ENCODE peak calls at places on chromosome 5, in four cellular contexts. O, M, C and L are unnamed samples.

GRCh38 chr5:72619251-72619650 is 112.0 kb upstream of the ZNF366 start:
- DNase-seq in C (no peak), O (no peak), M (no peak), L (no peak)

GRCh38 chr5:541148-541887 is 17.1 kb upstream of the SLC9A3 start:
- DNase-seq in O (no peak), C (no peak), M (no peak), L (no peak)

GRCh38 chr5:469752-470483 is 26.9 kb downstream of the EXOC3 start:
- DNase-seq in O (no peak), C (no peak), M (no peak), L (no peak)

GRCh38 chr5:1637639-1638481 is 114.1 kb upstream of the LPCAT1 start:
- DNase-seq in O (no peak), M (no peak), C (no peak), L (no peak)

GRCh38 chr5:66540078-66540477 is 56.1 kb upstream of the MAST4 start:
- DNase-seq in M (peak), O (no peak), C (no peak), L (no peak)

GRCh38 chr5:168782172-168782571 is 203.0 kb upstream of the PANK3 start:
- DNase-seq in M (no peak), O (no peak), C (no peak), L (no peak)

GRCh38 chr5:143428738-143429420 is 25.4 kb upstream of the NR3C1 start:
- DNase-seq in M (no peak), C (no peak), O (no peak), L (no peak)

GRCh38 chr5:150783422-150783928 is 4.9 kb downstream of the SMIM3 start:
- DNase-seq in O (peak), C (no peak), M (peak), L (peak)

GRCh38 chr5:40503438-40503837 is 176.3 kb upstream of the PTGER4 start:
- DNase-seq in C (no peak), O (no peak), M (no peak), L (peak)

GRCh38 chr5:94388773-94389514 is 229.5 kb downstream of the KIAA0825 start:
- DNase-seq in O (no peak), C (no peak), M (no peak), L (no peak)

GRCh38 chr5:132797651-132798050 is 15.5 kb upstream of the SOWAHA start:
- DNase-seq in M (no peak), O (no peak), C (no peak), L (no peak)

GRCh38 chr5:86500947-86501346 is 116.8 kb upstream of the COX7C start:
- DNase-seq in M (no peak), C (no peak), O (peak), L (peak)

GRCh38 chr5:33075731-33076130 is 364.6 kb downstream of the NPR3 start:
- DNase-seq in M (peak), C (no peak), O (no peak), L (no peak)

GRCh38 chr5:65185468-65185867 is 296.3 kb downstream of the ADAMTS6 start:
- DNase-seq in M (peak), C (no peak), O (no peak), L (no peak)

GRCh38 chr5:166768536-166768935 is 1522.9 kb upstream of the WWC1 start:
- DNase-seq in O (no peak), M (no peak), C (no peak), L (no peak)

GRCh38 chr5:136802382-136802781 is 437.0 kb upstream of the TRPC7 start:
- DNase-seq in C (no peak), M (no peak), O (peak), L (peak)

GRCh38 chr5:179203248-179203647 is 142.0 kb downstream of the ADAMTS2 start:
- DNase-seq in O (no peak), C (no peak), M (no peak), L (no peak)

GRCh38 chr5:127601601-127602000 is 47.3 kb upstream of the CTXN3 start:
- DNase-seq in C (no peak), O (no peak), M (no peak), L (no peak)

GRCh38 chr5:174491265-174491664 is 233.1 kb upstream of the MSX2 start:
- DNase-seq in M (no peak), O (no peak), C (no peak), L (no peak)

GRCh38 chr5:158601118-158601517 is 498.6 kb downstream of the EBF1 start:
- DNase-seq in C (no peak), M (no peak), O (no peak), L (no peak)

GRCh38 chr5:175814676-175815075 is 56.7 kb upstream of the CPLX2 start:
- DNase-seq in C (no peak), O (peak), M (peak), L (peak)

GRCh38 chr5:148938535-148938907 is 112.1 kb downstream of the ADRB2 start:
- DNase-seq in M (no peak), C (no peak), O (no peak), L (no peak)

GRCh38 chr5:1564182-1564748 is 40.5 kb upstream of the LPCAT1 start:
- DNase-seq in O (no peak), C (peak), M (peak), L (peak)

GRCh38 chr5:180692426-180692825 is 43.0 kb upstream of the FLT4 start:
- DNase-seq in O (no peak), C (no peak), M (no peak), L (no peak)

GRCh38 chr5:115194671-115195070 is 25.0 kb upstream of the TRIM36 start:
- DNase-seq in O (peak), M (peak), C (peak), L (no peak)

GRCh38 chr5:67059747-67060490 is 136.7 kb downstream of the CD180 start:
- DNase-seq in C (no peak), O (no peak), M (peak), L (peak)

GRCh38 chr5:67792891-67793290 is 422.7 kb upstream of the PIK3R1 start:
- DNase-seq in M (peak), O (no peak), C (no peak), L (no peak)

GRCh38 chr5:38931731-38932130 is 85.9 kb downstream of the OSMR start:
- DNase-seq in O (no peak), M (peak), C (no peak), L (no peak)

GRCh38 chr5:55994998-55995914 is 493 bp upstream of the IL6ST start:
- DNase-seq in C (peak), M (peak), O (peak), L (peak)
- TF ChIP-seq CTCF in C (peak), M (no peak), O (no peak), L (no peak)

DNA sequence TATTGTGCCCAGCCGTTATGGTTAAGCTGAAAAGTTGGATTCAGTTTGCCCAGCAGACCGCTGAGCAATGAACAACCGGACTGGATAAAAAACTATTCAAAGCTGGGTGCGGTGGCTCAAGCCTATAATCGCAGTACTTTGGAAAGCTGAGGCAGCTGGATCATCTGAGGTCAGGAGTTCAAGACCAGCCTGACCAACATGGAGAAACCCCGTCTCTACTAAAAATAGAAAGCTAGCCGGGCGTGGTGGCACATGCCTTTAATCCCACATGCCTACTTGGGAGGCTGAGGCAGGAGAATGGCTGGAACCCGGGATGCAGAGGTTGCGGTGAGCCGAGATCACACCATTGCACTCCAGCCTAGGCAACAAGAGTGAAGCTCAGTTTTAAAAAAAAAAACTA is 318.4 kb downstream of the RAB3C start:
- DNase-seq in C (no peak), O (no peak), M (no peak), L (no peak)
- TF ChIP-seq EZH2 in C (no peak), O (no peak), M (no peak), L (no peak)

GRCh38 chr5:76816110-76816831 is 2.6 kb upstream of the F2RL1 start:
- DNase-seq in C (no peak), O (no peak), M (no peak), L (no peak)
- TF ChIP-seq CTCF in C (no peak), O (no peak), M (no peak), L (no peak)

GRCh38 chr5:53478411-53479044 is 1.9 kb upstream of the FST start:
- DNase-seq in M (peak), O (peak), C (peak), L (peak)
- TF ChIP-seq EZH2 in M (no peak), O (no peak), C (no peak), L (no peak)

DNA sequence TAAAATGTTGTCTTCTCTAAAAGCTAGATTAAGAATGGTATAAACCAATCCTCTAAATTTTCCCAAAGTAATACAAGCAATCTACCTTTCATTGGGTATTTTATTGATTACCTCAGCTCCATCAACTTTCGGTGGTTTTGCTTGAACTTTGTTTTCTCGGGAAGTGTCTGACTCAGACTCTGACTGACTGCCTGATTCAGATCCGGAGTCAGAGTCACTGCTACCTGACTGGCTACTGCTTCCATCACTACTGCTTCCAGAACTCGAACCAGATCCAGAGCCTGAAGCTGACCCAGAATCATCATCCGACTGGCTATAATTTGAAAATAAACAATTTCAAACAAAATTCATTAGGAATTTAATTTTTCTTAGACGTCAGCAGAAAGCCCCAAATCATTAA is 24.0 kb downstream of the CHD1 start:
- DNase-seq in C (no peak), M (peak), O (no peak), L (peak)
- TF ChIP-seq CTCF in C (no peak), M (no peak), O (no peak), L (no peak)